ENCODE peak calls at places on chromosome 3, in four cellular contexts. N, U, L and W are unnamed samples.

GRCh38 chr3:45560270-45561020 is 34.1 kb upstream of the LIMD1 start:
- DNase-seq in L (no peak), N (no peak), U (peak), W (no peak)

GRCh38 chr3:172065967-172066762 is 26.8 kb downstream of the FNDC3B start:
- DNase-seq in U (peak), L (no peak), N (no peak), W (no peak)

GRCh38 chr3:122581622-122582021 is 4.2 kb downstream of the PARP15 start:
- DNase-seq in L (no peak), U (no peak), N (no peak), W (no peak)

GRCh38 chr3:139202226-139202958 is 141.4 kb upstream of the MRPS22 start:
- DNase-seq in U (no peak), N (peak), L (peak), W (peak)

GRCh38 chr3:172152869-172153268 is 113.5 kb downstream of the FNDC3B start:
- DNase-seq in L (no peak), U (peak), N (no peak), W (no peak)

GRCh38 chr3:12932754-12933153 is 91.4 kb upstream of the RPL32 start:
- DNase-seq in N (no peak), U (no peak), L (no peak), W (no peak)

GRCh38 chr3:174397848-174398247 is 461.3 kb upstream of the NAALADL2 start:
- DNase-seq in N (no peak), U (peak), L (no peak), W (peak)

GRCh38 chr3:17459470-17459993 is 282.9 kb downstream of the TBC1D5 start:
- DNase-seq in U (no peak), N (no peak), L (no peak), W (no peak)

GRCh38 chr3:168134931-168135330 is 39.2 kb upstream of the GOLIM4 start:
- DNase-seq in U (peak), N (no peak), L (no peak), W (no peak)

GRCh38 chr3:76646921-76647562 is 392.9 kb upstream of the ROBO2 start:
- DNase-seq in U (no peak), N (peak), L (peak), W (peak)

GRCh38 chr3:188861847-188862740 is 309.7 kb upstream of the TPRG1 start:
- DNase-seq in N (no peak), U (peak), L (no peak), W (no peak)

GRCh38 chr3:112631257-112631656 is 9.7 kb downstream of the CCDC80 start:
- DNase-seq in N (no peak), L (no peak), U (no peak), W (no peak)

GRCh38 chr3:150370129-150370602 is 37.9 kb upstream of the TSC22D2 start:
- DNase-seq in N (peak), L (no peak), U (peak), W (peak)
- H2BK120ac ChIP-seq in N (no peak), L (no peak), U (peak), W (no peak)

GRCh38 chr3:29268651-29269050 is 12.2 kb upstream of the RBMS3 start:
- DNase-seq in N (no peak), U (no peak), L (no peak), W (no peak)
- H3K56ac ChIP-seq in N (no peak), U (no peak), L (no peak), W (no peak)

GRCh38 chr3:93969443-93969842 is 4.3 kb downstream of the PROS1 start:
- DNase-seq in U (peak), N (no peak), L (no peak), W (peak)

GRCh38 chr3:93969997-93970396 is 3.7 kb downstream of the PROS1 start:
- DNase-seq in L (no peak), U (no peak), N (no peak), W (no peak)

GRCh38 chr3:93973160-93974126 is at the start of gene PROS1:
- DNase-seq in L (peak), N (peak), U (peak), W (peak)
- H2BK120ac ChIP-seq in L (no peak), N (no peak), U (peak), W (no peak)

GRCh38 chr3:19183572-19183971 is 35.3 kb downstream of the KCNH8 start:
- DNase-seq in L (no peak), U (no peak), N (no peak), W (no peak)
- H3K56ac ChIP-seq in L (no peak), U (no peak), N (no peak), W (no peak)

GRCh38 chr3:26353052-26353451 is 269.5 kb upstream of the LRRC3B start:
- DNase-seq in N (no peak), L (no peak), U (no peak), W (no peak)
- H2BK120ac ChIP-seq in N (no peak), L (no peak), U (no peak), W (no peak)

GRCh38 chr3:128950223-128950938 is 43.5 kb downstream of the CFAP92 start:
- DNase-seq in N (peak), U (peak), L (peak), W (peak)
- H3K56ac ChIP-seq in N (no peak), U (no peak), L (no peak), W (no peak)

GRCh38 chr3:156473341-156473740 is 81.6 kb downstream of the SSR3 start:
- DNase-seq in U (no peak), N (no peak), L (no peak), W (no peak)

GRCh38 chr3:156469456-156469855 is 85.5 kb downstream of the SSR3 start:
- DNase-seq in U (no peak), L (no peak), N (no peak), W (no peak)

GRCh38 chr3:156474560-156475389 is 80.1 kb downstream of the SSR3 start:
- DNase-seq in L (no peak), U (no peak), N (peak), W (peak)

GRCh38 chr3:156471431-156471830 is 83.5 kb downstream of the SSR3 start:
- DNase-seq in L (no peak), N (no peak), U (no peak), W (no peak)

DNA sequence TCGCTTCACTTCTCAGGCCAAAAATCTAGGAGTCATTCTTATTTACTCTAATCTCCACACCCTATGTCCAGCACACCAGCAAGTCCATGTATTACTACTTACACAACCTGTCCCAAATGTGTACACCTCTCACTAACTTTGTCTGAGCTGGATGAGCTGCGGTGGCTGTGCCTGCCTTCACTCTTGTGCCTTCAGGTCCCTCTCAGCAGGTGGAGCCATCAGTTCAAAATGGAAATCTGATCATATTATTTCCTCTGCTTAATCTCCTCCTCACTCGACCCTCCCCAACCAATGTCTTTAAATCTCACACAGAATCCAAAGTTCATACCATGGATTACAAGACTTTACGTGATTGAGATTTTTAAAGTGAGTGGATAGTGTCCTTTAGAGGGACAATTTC is 82.8 kb downstream of the SSR3 start:
- DNase-seq in L (no peak), N (no peak), U (no peak), W (no peak)
- H2BK120ac ChIP-seq in L (no peak), N (no peak), U (no peak), W (no peak)

DNA sequence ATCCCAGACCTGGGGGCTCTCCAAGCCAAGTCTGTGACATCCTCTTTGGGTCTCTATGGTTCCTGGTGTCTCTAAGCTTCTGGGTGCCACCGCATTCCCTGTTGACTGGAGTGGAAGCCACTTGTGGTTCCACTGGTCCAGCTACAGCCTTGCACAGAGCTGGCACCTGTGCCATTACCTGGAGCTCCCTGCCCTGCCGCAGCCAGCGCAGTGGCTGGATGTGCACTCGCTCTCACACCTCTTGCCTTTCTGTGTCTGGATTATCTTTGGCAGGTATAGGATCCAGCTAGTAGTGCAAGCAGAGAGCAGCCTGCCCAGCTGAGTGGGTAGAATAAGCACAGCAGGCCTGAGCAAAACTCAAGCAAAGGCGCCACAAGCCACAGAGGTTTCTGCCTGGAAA is 1635.5 kb downstream of the OTOL1 start:
- DNase-seq in N (no peak), U (no peak), L (no peak), W (no peak)
- H3K56ac ChIP-seq in N (no peak), U (no peak), L (no peak), W (no peak)

DNA sequence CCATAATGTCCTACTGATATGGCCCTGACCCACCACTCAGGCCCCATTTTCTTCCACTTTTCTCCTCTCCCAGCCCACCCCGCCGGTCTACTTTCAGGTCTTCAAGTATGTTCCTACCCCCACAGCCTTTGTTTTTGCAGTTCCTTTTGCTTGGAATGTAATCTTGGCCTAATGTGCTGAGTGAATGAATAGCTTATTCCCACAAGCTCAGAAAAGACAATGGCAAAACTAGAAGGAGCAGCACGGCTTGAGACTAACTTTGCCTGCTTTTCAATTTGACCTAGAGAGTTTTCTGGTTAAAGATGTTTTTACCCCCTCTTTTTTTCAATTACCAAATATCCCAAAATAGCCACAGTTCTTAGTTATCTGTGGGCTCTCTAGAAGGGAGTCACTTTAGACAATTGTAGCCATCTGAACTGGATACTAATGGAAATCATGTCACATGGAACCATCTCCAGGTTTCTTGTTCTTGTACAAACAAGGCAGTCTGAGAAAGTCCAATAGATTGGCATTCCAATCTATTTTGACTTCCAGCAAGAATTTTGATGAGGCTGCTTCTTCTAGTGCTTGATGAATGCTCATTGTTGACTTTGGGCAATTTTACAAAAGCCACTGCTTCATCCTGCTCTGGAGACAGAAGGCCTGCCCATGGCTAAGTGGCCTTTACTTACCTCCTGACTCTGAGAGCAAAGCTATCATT is 16.3 kb upstream of the LMCD1 start:
- DNase-seq in N (no peak), L (no peak), U (no peak), W (no peak)
- H2BK120ac ChIP-seq in N (no peak), L (no peak), U (peak), W (no peak)